ENCODE peak calls at places on chromosomes 16 and 17, in five cellular contexts. O is transverse colon, D is GM12878, R is left lung, B is ovary. P is an unnamed sample. For H3K4me1, the result is how much of the 10 kb centered on the place peaks cover.

GRCh38 chr16:56241596-56241995 is 50.3 kb downstream of the GNAO1 start:
- DNase-seq in B (no peak), D (no peak), O (no peak), R (no peak), P (no peak)

GRCh38 chr16:11416228-11417001 is 71.2 kb downstream of the RMI2 start:
- DNase-seq in D (no peak), O (no peak), B (no peak), R (no peak), P (no peak)

GRCh38 chr17:34750004-34750403 is 170.6 kb downstream of the TMEM132E start:
- DNase-seq in D (no peak), O (no peak), B (no peak), R (no peak), P (no peak)

GRCh38 chr17:60138769-60139437 is 10.9 kb upstream of the CA4 start:
- DNase-seq in B (no peak), O (no peak), D (no peak), R (no peak), P (no peak)

GRCh38 chr16:1287982-1288670 is 21.3 kb upstream of the UBE2I start:
- DNase-seq in B (no peak), O (no peak), D (no peak), R (no peak), P (peak)

GRCh38 chr16:72847187-72848044 is 200.5 kb downstream of the ZFHX3 start:
- DNase-seq in O (no peak), R (no peak), D (no peak), B (no peak), P (peak)

GRCh38 chr16:735982-736453 is 4.8 kb downstream of the CIAO3 start:
- DNase-seq in O (no peak), B (no peak), D (no peak), R (no peak), P (no peak)

GRCh38 chr17:5260542-5260941 is 21.5 kb upstream of the RABEP1 start:
- DNase-seq in O (no peak), B (no peak), D (no peak), R (no peak), P (no peak)

GRCh38 chr17:20266806-20267458 is 200.4 kb downstream of the LGALS9B start:
- DNase-seq in R (no peak), O (no peak), B (no peak), D (no peak), P (peak)

GRCh38 chr16:2826591-2827480 is 3.3 kb upstream of the ZG16B start:
- DNase-seq in R (no peak), B (peak), O (peak), D (no peak), P (no peak)

GRCh38 chr17:39608601-39609000 is 881 bp upstream of the NEUROD2 start:
- DNase-seq in R (no peak), O (no peak), D (no peak), B (no peak), P (no peak)

GRCh38 chr17:57927048-57927723 is 28.0 kb downstream of the CUEDC1 start:
- DNase-seq in O (peak), R (no peak), B (no peak), D (no peak), P (no peak)

GRCh38 chr17:19670906-19671305 is 22.4 kb downstream of the ALDH3A2 start:
- DNase-seq in D (no peak), B (no peak), O (no peak), R (no peak), P (no peak)

GRCh38 chr16:75307506-75307905 is 56.1 kb upstream of the BCAR1 start:
- DNase-seq in R (no peak), D (no peak), B (no peak), O (no peak), P (no peak)

GRCh38 chr16:75309899-75310430 is 58.5 kb upstream of the BCAR1 start:
- DNase-seq in R (no peak), D (no peak), B (no peak), O (peak), P (no peak)

GRCh38 chr16:75310541-75310940 is 59.1 kb upstream of the BCAR1 start:
- DNase-seq in O (no peak), B (no peak), R (no peak), D (no peak), P (no peak)

GRCh38 chr16:75308011-75308410 is 56.6 kb upstream of the BCAR1 start:
- DNase-seq in B (no peak), O (no peak), R (no peak), D (no peak), P (no peak)

DNA sequence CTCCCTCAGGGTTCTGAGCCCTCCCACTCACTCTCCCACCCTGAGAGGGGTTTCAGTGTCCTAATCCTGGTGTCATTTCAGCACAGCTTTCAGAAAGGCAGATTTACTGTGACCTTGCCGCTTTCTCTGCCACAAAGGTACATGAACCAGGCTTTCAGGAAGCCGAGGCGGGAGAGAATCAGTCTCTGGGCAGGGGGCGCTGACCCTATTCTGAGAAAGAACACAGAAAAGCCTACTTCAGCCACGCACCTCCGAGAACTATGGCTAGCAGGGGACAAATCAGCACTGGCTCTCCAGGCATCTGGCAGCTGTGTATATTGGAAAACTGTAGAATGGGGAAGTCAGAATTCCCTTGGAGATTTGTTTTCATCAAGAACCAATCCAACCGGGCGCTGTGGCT is 57.7 kb upstream of the BCAR1 start:
- DNase-seq in R (no peak), D (no peak), B (no peak), O (no peak), P (no peak)
- H3K4me1 ChIP-seq in R (under half), D (under half), B (under half), O (under half), P (under half)

GRCh38 chr17:42019509-42020404 is at the start of gene NKIRAS2:
- DNase-seq in D (peak), O (peak), B (peak), R (peak), P (peak)
- H3K4me1 ChIP-seq in D (under half), O (under half), B (under half), R (half or more), P (under half)

GRCh38 chr17:81907219-81908145 is 3.7 kb downstream of the PCYT2 start:
- DNase-seq in O (no peak), B (no peak), R (no peak), D (no peak), P (no peak)

GRCh38 chr17:81910840-81911276 is 341 bp downstream of the PCYT2 start:
- DNase-seq in R (no peak), O (peak), B (no peak), D (no peak), P (peak)

GRCh38 chr17:81909231-81909630 is 2.0 kb downstream of the PCYT2 start:
- DNase-seq in R (no peak), O (no peak), B (no peak), D (no peak), P (no peak)

GRCh38 chr17:81909966-81910839 is 996 bp downstream of the PCYT2 start:
- DNase-seq in B (no peak), O (peak), D (no peak), R (no peak), P (no peak)

GRCh38 chr17:81908793-81909192 is 2.4 kb downstream of the PCYT2 start:
- DNase-seq in O (no peak), D (no peak), B (no peak), R (no peak), P (no peak)
- H3K4me1 ChIP-seq in O (under half), D (under half), B (under half), R (under half), P (under half)

GRCh38 chr16:89291355-89291754 is 73.9 kb downstream of the ZNF778 start:
- DNase-seq in D (no peak), B (no peak), R (no peak), O (no peak), P (no peak)
- H3K4me1 ChIP-seq in D (under half), B (under half), R (under half), O (under half), P (under half)

GRCh38 chr16:88577166-88577565 is 7.0 kb downstream of the ZC3H18 start:
- DNase-seq in D (no peak), R (no peak), B (no peak), O (no peak), P (no peak)
- H3K4me1 ChIP-seq in D (under half), R (under half), B (under half), O (under half), P (under half)

DNA sequence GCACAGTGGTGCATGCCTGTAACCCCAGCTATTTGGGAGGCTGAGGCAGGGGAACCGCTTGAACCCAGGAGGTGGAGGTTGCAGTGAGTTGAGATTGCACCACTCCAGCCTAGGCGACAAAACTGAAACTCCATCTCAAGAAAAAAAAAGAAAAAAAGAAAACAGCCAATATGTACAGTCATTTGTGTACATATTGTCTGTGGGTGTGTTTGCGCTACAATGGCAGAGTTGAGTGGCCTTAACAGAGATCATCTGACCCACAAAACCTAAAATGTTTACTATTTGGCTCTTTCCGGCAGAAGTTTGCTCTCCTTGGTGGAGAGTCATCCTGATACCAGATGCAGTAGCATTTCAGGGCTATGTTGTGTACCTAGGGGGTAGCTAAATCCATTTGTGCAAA is 57.9 kb downstream of the ARSG start:
- DNase-seq in O (no peak), D (peak), B (no peak), R (no peak), P (no peak)
- H3K4me1 ChIP-seq in O (under half), D (under half), B (under half), R (half or more), P (under half)

GRCh38 chr16:29812754-29813643 is 1.0 kb downstream of the PRRT2 start:
- DNase-seq in O (no peak), B (peak), R (no peak), D (no peak), P (no peak)
- H3K4me1 ChIP-seq in O (half or more), B (under half), R (half or more), D (under half), P (under half)

GRCh38 chr17:17944743-17945142 is 27.5 kb downstream of the TOM1L2 start:
- DNase-seq in R (no peak), D (no peak), B (no peak), O (no peak), P (no peak)

GRCh38 chr17:17941015-17941414 is 31.2 kb downstream of the TOM1L2 start:
- DNase-seq in O (no peak), B (no peak), D (no peak), R (no peak), P (no peak)

GRCh38 chr17:17943281-17943984 is 28.8 kb downstream of the TOM1L2 start:
- DNase-seq in D (no peak), O (no peak), R (no peak), B (no peak), P (no peak)

GRCh38 chr17:17944253-17944652 is 27.9 kb downstream of the TOM1L2 start:
- DNase-seq in B (no peak), D (no peak), O (no peak), R (no peak), P (no peak)

DNA sequence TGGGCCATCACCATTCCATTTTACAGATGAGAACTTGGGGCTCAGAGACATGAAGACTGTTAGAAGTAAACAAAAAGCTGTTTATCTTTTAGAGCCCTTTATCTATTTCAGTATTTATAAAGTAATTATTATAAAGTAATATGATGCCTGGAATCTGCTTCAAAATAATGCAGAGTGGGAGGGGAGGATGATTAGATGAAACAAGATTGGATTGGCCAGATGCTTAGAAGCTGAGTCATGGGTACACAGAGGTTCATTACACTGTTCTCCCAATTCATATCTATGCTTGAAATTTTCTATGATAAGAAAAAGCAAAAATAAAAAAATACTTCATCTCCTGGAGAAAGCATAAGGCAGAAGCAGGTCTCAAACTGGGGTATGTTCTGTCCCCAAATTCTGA is 29.4 kb downstream of the TOM1L2 start:
- DNase-seq in O (no peak), D (no peak), B (no peak), R (no peak), P (peak)
- H3K4me1 ChIP-seq in O (under half), D (under half), B (under half), R (under half), P (under half)

GRCh38 chr17:13425390-13425789 is 176.3 kb downstream of the HS3ST3A1 start:
- DNase-seq in D (no peak), B (no peak), O (no peak), R (no peak), P (no peak)

GRCh38 chr17:13421581-13421980 is 180.1 kb downstream of the HS3ST3A1 start:
- DNase-seq in D (no peak), R (no peak), O (no peak), B (no peak), P (no peak)

GRCh38 chr17:13429201-13429600 is 172.5 kb downstream of the HS3ST3A1 start:
- DNase-seq in D (no peak), B (no peak), O (no peak), R (no peak), P (no peak)

GRCh38 chr17:13428611-13429042 is 173.1 kb downstream of the HS3ST3A1 start:
- DNase-seq in O (no peak), R (no peak), D (no peak), B (no peak), P (no peak)

DNA sequence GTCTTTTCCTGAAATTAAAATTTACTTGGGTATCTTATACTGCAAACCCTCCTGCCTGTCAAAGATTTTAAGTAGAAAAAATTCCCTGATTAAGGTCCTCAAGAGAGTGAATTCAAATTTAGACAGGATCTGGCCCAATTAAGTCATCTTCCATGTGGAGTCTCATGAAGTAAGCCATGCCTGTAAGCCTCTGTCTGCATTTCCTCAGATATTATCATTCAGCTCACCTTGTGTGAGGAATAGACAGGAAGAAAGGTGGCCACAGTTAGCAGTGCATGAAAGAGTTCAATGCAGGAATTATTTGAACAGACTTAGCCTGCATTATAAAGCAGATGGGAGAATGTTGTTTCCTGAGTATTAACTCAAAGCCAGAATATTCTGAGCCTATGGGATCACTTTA is 174.7 kb downstream of the HS3ST3A1 start:
- DNase-seq in O (no peak), D (no peak), B (no peak), R (no peak), P (no peak)
- H3K4me1 ChIP-seq in O (under half), D (under half), B (under half), R (under half), P (under half)